ENCODE peak calls at places on chromosomes 7 and 10, in seven cellular contexts. One of them, this sample, is unnamed.

GRCh38 chr7:116524609-116525297 is at the start of gene CAV1:
- DNase-seq in cardiac muscle cell: peak; percentile 56
- DNase-seq in astrocyte of the spinal cord: peak; percentile 97
- DNase-seq in WTC11: peak; percentile 60
- DNase-seq in HFFc6: peak; percentile 98
- DNase-seq in fibroblast of mammary gland: peak; percentile 96
- DNase-seq in WERI-Rb-1: peak; percentile 12
- DNase-seq in this sample: peak; percentile 48

GRCh38 chr7:18352339-18353255 is 143.0 kb upstream of the HDAC9 start:
- DNase-seq in cardiac muscle cell: peak; percentile 66
- DNase-seq in astrocyte of the spinal cord: peak; percentile 82
- DNase-seq in WTC11: peak; percentile 39
- DNase-seq in HFFc6: peak; percentile 69
- DNase-seq in fibroblast of mammary gland: peak; percentile 78
- DNase-seq in WERI-Rb-1: peak; percentile 49
- DNase-seq in this sample: no peak

GRCh38 chr10:3424102-3424803 is 251.7 kb upstream of the PITRM1 start:
- DNase-seq in cardiac muscle cell: no peak
- DNase-seq in astrocyte of the spinal cord: peak; percentile 77
- DNase-seq in WTC11: no peak
- DNase-seq in HFFc6: no peak
- DNase-seq in fibroblast of mammary gland: peak; percentile 78
- DNase-seq in WERI-Rb-1: no peak
- DNase-seq in this sample: no peak

GRCh38 chr10:72085864-72086465 is 2.4 kb downstream of the SPOCK2 start:
- DNase-seq in cardiac muscle cell: no peak
- DNase-seq in astrocyte of the spinal cord: no peak
- DNase-seq in WTC11: no peak
- DNase-seq in HFFc6: no peak
- DNase-seq in fibroblast of mammary gland: no peak
- DNase-seq in WERI-Rb-1: no peak
- DNase-seq in this sample: no peak

GRCh38 chr7:151087247-151088018 is 1.2 kb downstream of the AGAP3 start:
- DNase-seq in cardiac muscle cell: peak; percentile 75
- DNase-seq in astrocyte of the spinal cord: peak; percentile 44
- DNase-seq in WTC11: no peak
- DNase-seq in HFFc6: peak; percentile 35
- DNase-seq in fibroblast of mammary gland: peak; percentile 53
- DNase-seq in WERI-Rb-1: peak; percentile 74
- DNase-seq in this sample: peak; percentile 50

GRCh38 chr10:3622845-3623621 is 162.0 kb downstream of the KLF6 start:
- DNase-seq in cardiac muscle cell: no peak
- DNase-seq in astrocyte of the spinal cord: no peak
- DNase-seq in WTC11: no peak
- DNase-seq in HFFc6: peak; percentile 42
- DNase-seq in fibroblast of mammary gland: no peak
- DNase-seq in WERI-Rb-1: no peak
- DNase-seq in this sample: no peak

GRCh38 chr7:26187380-26188290 is 12.9 kb downstream of the HNRNPA2B1 start:
- DNase-seq in cardiac muscle cell: no peak
- DNase-seq in astrocyte of the spinal cord: no peak
- DNase-seq in WTC11: no peak
- DNase-seq in HFFc6: no peak
- DNase-seq in fibroblast of mammary gland: no peak
- DNase-seq in WERI-Rb-1: no peak
- DNase-seq in this sample: no peak

GRCh38 chr7:130444230-130444629 is 3.4 kb upstream of the CEP41 start:
- DNase-seq in cardiac muscle cell: peak; percentile 13
- DNase-seq in astrocyte of the spinal cord: peak; percentile 39
- DNase-seq in WTC11: no peak
- DNase-seq in HFFc6: no peak
- DNase-seq in fibroblast of mammary gland: peak; percentile 69
- DNase-seq in WERI-Rb-1: no peak
- DNase-seq in this sample: no peak

GRCh38 chr7:101823596-101823995 is 6.2 kb downstream of the CUX1 start:
- DNase-seq in cardiac muscle cell: no peak
- DNase-seq in astrocyte of the spinal cord: no peak
- DNase-seq in WTC11: no peak
- DNase-seq in HFFc6: no peak
- DNase-seq in fibroblast of mammary gland: no peak
- DNase-seq in WERI-Rb-1: no peak
- DNase-seq in this sample: no peak

GRCh38 chr10:95183451-95184230 is 10.4 kb upstream of the ACSM6 start:
- DNase-seq in cardiac muscle cell: peak; percentile 88
- DNase-seq in astrocyte of the spinal cord: peak; percentile 82
- DNase-seq in WTC11: peak; percentile 94
- DNase-seq in HFFc6: peak; percentile 55
- DNase-seq in fibroblast of mammary gland: peak; percentile 73
- DNase-seq in WERI-Rb-1: peak; percentile 93
- DNase-seq in this sample: peak; percentile 87

GRCh38 chr10:35569836-35570235 is 35.3 kb upstream of the GJD4 start:
- DNase-seq in cardiac muscle cell: no peak
- DNase-seq in astrocyte of the spinal cord: no peak
- DNase-seq in WTC11: no peak
- DNase-seq in HFFc6: no peak
- DNase-seq in fibroblast of mammary gland: no peak
- DNase-seq in WERI-Rb-1: no peak
- DNase-seq in this sample: no peak

GRCh38 chr7:105934577-105935185 is 28.4 kb upstream of the CDHR3 start:
- DNase-seq in cardiac muscle cell: peak; percentile 72
- DNase-seq in astrocyte of the spinal cord: peak; percentile 40
- DNase-seq in WTC11: peak; percentile 37
- DNase-seq in HFFc6: peak; percentile 40
- DNase-seq in fibroblast of mammary gland: peak; percentile 80
- DNase-seq in WERI-Rb-1: peak; percentile 61
- DNase-seq in this sample: no peak

GRCh38 chr7:45256775-45257174 is 99.2 kb downstream of the RAMP3 start:
- DNase-seq in cardiac muscle cell: no peak
- DNase-seq in astrocyte of the spinal cord: no peak
- DNase-seq in WTC11: no peak
- DNase-seq in HFFc6: no peak
- DNase-seq in fibroblast of mammary gland: no peak
- DNase-seq in WERI-Rb-1: no peak
- DNase-seq in this sample: no peak

GRCh38 chr7:5143106-5143505 is 46.9 kb upstream of the WIPI2 start:
- DNase-seq in cardiac muscle cell: no peak
- DNase-seq in astrocyte of the spinal cord: no peak
- DNase-seq in WTC11: no peak
- DNase-seq in HFFc6: no peak
- DNase-seq in fibroblast of mammary gland: no peak
- DNase-seq in WERI-Rb-1: no peak
- DNase-seq in this sample: no peak

GRCh38 chr7:23468721-23469149 is 1.6 kb downstream of the IGF2BP3 start:
- DNase-seq in cardiac muscle cell: peak; percentile 40
- DNase-seq in astrocyte of the spinal cord: no peak
- DNase-seq in WTC11: no peak
- DNase-seq in HFFc6: no peak
- DNase-seq in fibroblast of mammary gland: no peak
- DNase-seq in WERI-Rb-1: no peak
- DNase-seq in this sample: no peak

GRCh38 chr10:3808689-3809199 is 23.7 kb upstream of the KLF6 start:
- DNase-seq in cardiac muscle cell: no peak
- DNase-seq in astrocyte of the spinal cord: no peak
- DNase-seq in WTC11: no peak
- DNase-seq in HFFc6: no peak
- DNase-seq in fibroblast of mammary gland: no peak
- DNase-seq in WERI-Rb-1: no peak
- DNase-seq in this sample: no peak

GRCh38 chr7:27917774-27918314 is 177.9 kb downstream of the TAX1BP1 start:
- DNase-seq in cardiac muscle cell: no peak
- DNase-seq in astrocyte of the spinal cord: peak; percentile 25
- DNase-seq in WTC11: no peak
- DNase-seq in HFFc6: peak; percentile 81
- DNase-seq in fibroblast of mammary gland: peak; percentile 20
- DNase-seq in WERI-Rb-1: no peak
- DNase-seq in this sample: no peak

GRCh38 chr7:105677803-105678583 is 96.7 kb upstream of the EFCAB10 start:
- DNase-seq in cardiac muscle cell: peak; percentile 48
- DNase-seq in astrocyte of the spinal cord: no peak
- DNase-seq in WTC11: no peak
- DNase-seq in HFFc6: no peak
- DNase-seq in fibroblast of mammary gland: no peak
- DNase-seq in WERI-Rb-1: no peak
- DNase-seq in this sample: no peak

GRCh38 chr7:5997210-5997808 is 11.5 kb downstream of the PMS2 start:
- DNase-seq in cardiac muscle cell: peak; percentile 48
- DNase-seq in astrocyte of the spinal cord: peak; percentile 74
- DNase-seq in WTC11: peak; percentile 18
- DNase-seq in HFFc6: peak; percentile 49
- DNase-seq in fibroblast of mammary gland: peak; percentile 76
- DNase-seq in WERI-Rb-1: peak; percentile 56
- DNase-seq in this sample: no peak

GRCh38 chr7:28203498-28204240 is 23.1 kb upstream of the JAZF1 start:
- DNase-seq in cardiac muscle cell: no peak
- DNase-seq in astrocyte of the spinal cord: no peak
- DNase-seq in WTC11: no peak
- DNase-seq in HFFc6: no peak
- DNase-seq in fibroblast of mammary gland: no peak
- DNase-seq in WERI-Rb-1: no peak
- DNase-seq in this sample: no peak

GRCh38 chr7:158581440-158582088 is 6.1 kb downstream of the PTPRN2 start:
- DNase-seq in cardiac muscle cell: no peak
- DNase-seq in astrocyte of the spinal cord: no peak
- DNase-seq in WTC11: no peak
- DNase-seq in HFFc6: no peak
- DNase-seq in fibroblast of mammary gland: no peak
- DNase-seq in WERI-Rb-1: no peak
- DNase-seq in this sample: no peak

GRCh38 chr10:79984851-79985250 is 35.9 kb upstream of the SFTPD start:
- DNase-seq in cardiac muscle cell: no peak
- DNase-seq in astrocyte of the spinal cord: no peak
- DNase-seq in WTC11: no peak
- DNase-seq in HFFc6: no peak
- DNase-seq in fibroblast of mammary gland: no peak
- DNase-seq in WERI-Rb-1: no peak
- DNase-seq in this sample: no peak

GRCh38 chr7:95820778-95821177 is 48.4 kb downstream of the DYNC1I1 start:
- DNase-seq in cardiac muscle cell: no peak
- DNase-seq in astrocyte of the spinal cord: no peak
- DNase-seq in WTC11: no peak
- DNase-seq in HFFc6: no peak
- DNase-seq in fibroblast of mammary gland: peak; percentile 3
- DNase-seq in WERI-Rb-1: no peak
- DNase-seq in this sample: no peak

GRCh38 chr10:88990528-88991160 is at the start of gene FAS:
- DNase-seq in cardiac muscle cell: peak; percentile 45
- DNase-seq in astrocyte of the spinal cord: peak; percentile 64
- DNase-seq in WTC11: peak; percentile 51
- DNase-seq in HFFc6: peak; percentile 72
- DNase-seq in fibroblast of mammary gland: peak; percentile 79
- DNase-seq in WERI-Rb-1: peak; percentile 39
- DNase-seq in this sample: peak; percentile 56

GRCh38 chr10:78290131-78290750 is 256.6 kb downstream of the RPS24 start:
- DNase-seq in cardiac muscle cell: no peak
- DNase-seq in astrocyte of the spinal cord: no peak
- DNase-seq in WTC11: no peak
- DNase-seq in HFFc6: no peak
- DNase-seq in fibroblast of mammary gland: no peak
- DNase-seq in WERI-Rb-1: peak; percentile 73
- DNase-seq in this sample: no peak

GRCh38 chr7:112789824-112790650 is at the start of gene TMEM168:
- DNase-seq in cardiac muscle cell: peak; percentile 71
- DNase-seq in astrocyte of the spinal cord: peak; percentile 86
- DNase-seq in WTC11: peak; percentile 78
- DNase-seq in HFFc6: peak; percentile 76
- DNase-seq in fibroblast of mammary gland: peak; percentile 85
- DNase-seq in WERI-Rb-1: peak; percentile 86
- DNase-seq in this sample: peak; percentile 81

GRCh38 chr7:74302745-74303221 is 13.6 kb downstream of the CLIP2 start:
- DNase-seq in cardiac muscle cell: no peak
- DNase-seq in astrocyte of the spinal cord: no peak
- DNase-seq in WTC11: no peak
- DNase-seq in HFFc6: no peak
- DNase-seq in fibroblast of mammary gland: no peak
- DNase-seq in WERI-Rb-1: no peak
- DNase-seq in this sample: no peak

GRCh38 chr10:110494532-110494931 is 3.2 kb upstream of the DUSP5 start:
- DNase-seq in cardiac muscle cell: no peak
- DNase-seq in astrocyte of the spinal cord: no peak
- DNase-seq in WTC11: no peak
- DNase-seq in HFFc6: no peak
- DNase-seq in fibroblast of mammary gland: peak; percentile 53
- DNase-seq in WERI-Rb-1: no peak
- DNase-seq in this sample: no peak

GRCh38 chr10:70893227-70894006 is 5.1 kb upstream of the PCBD1 start:
- DNase-seq in cardiac muscle cell: no peak
- DNase-seq in astrocyte of the spinal cord: no peak
- DNase-seq in WTC11: no peak
- DNase-seq in HFFc6: no peak
- DNase-seq in fibroblast of mammary gland: no peak
- DNase-seq in WERI-Rb-1: no peak
- DNase-seq in this sample: no peak

GRCh38 chr7:127362364-127363027 is 30.0 kb downstream of the ZNF800 start:
- DNase-seq in cardiac muscle cell: no peak
- DNase-seq in astrocyte of the spinal cord: no peak
- DNase-seq in WTC11: no peak
- DNase-seq in HFFc6: no peak
- DNase-seq in fibroblast of mammary gland: no peak
- DNase-seq in WERI-Rb-1: no peak
- DNase-seq in this sample: no peak

GRCh38 chr10:63003816-63004453 is 129.2 kb upstream of the NRBF2 start:
- DNase-seq in cardiac muscle cell: no peak
- DNase-seq in astrocyte of the spinal cord: no peak
- DNase-seq in WTC11: no peak
- DNase-seq in HFFc6: peak; percentile 18
- DNase-seq in fibroblast of mammary gland: peak; percentile 19
- DNase-seq in WERI-Rb-1: no peak
- DNase-seq in this sample: no peak
- TF ChIP-seq CTCF in cardiac muscle cell: peak; percentile 22
- TF ChIP-seq CTCF in astrocyte of the spinal cord: peak; percentile 16
- TF ChIP-seq CTCF in WTC11: peak; percentile 6
- TF ChIP-seq CTCF in HFFc6: peak; percentile 73
- TF ChIP-seq CTCF in fibroblast of mammary gland: peak; percentile 45
- TF ChIP-seq CTCF in WERI-Rb-1: no peak
- TF ChIP-seq CTCF in this sample: no peak

GRCh38 chr7:132307465-132307864 is 268.8 kb downstream of the PLXNA4 start:
- DNase-seq in cardiac muscle cell: no peak
- DNase-seq in astrocyte of the spinal cord: no peak
- DNase-seq in WTC11: peak; percentile 26
- DNase-seq in HFFc6: no peak
- DNase-seq in fibroblast of mammary gland: no peak
- DNase-seq in WERI-Rb-1: no peak
- DNase-seq in this sample: no peak
- TF ChIP-seq CTCF in cardiac muscle cell: no peak
- TF ChIP-seq CTCF in astrocyte of the spinal cord: peak; percentile 13
- TF ChIP-seq CTCF in WTC11: no peak
- TF ChIP-seq CTCF in HFFc6: no peak
- TF ChIP-seq CTCF in fibroblast of mammary gland: no peak
- TF ChIP-seq CTCF in WERI-Rb-1: no peak
- TF ChIP-seq CTCF in this sample: no peak

GRCh38 chr10:1552415-1552814 is 184.9 kb downstream of the ADARB2 start:
- DNase-seq in cardiac muscle cell: peak; percentile 79
- DNase-seq in astrocyte of the spinal cord: no peak
- DNase-seq in WTC11: no peak
- DNase-seq in HFFc6: no peak
- DNase-seq in fibroblast of mammary gland: no peak
- DNase-seq in WERI-Rb-1: no peak
- DNase-seq in this sample: no peak
- TF ChIP-seq CTCF in cardiac muscle cell: no peak
- TF ChIP-seq CTCF in astrocyte of the spinal cord: no peak
- TF ChIP-seq CTCF in WTC11: no peak
- TF ChIP-seq CTCF in HFFc6: no peak
- TF ChIP-seq CTCF in fibroblast of mammary gland: no peak
- TF ChIP-seq CTCF in WERI-Rb-1: no peak
- TF ChIP-seq CTCF in this sample: no peak

GRCh38 chr10:47361293-47361692 is 13.1 kb downstream of the RBP3 start:
- DNase-seq in cardiac muscle cell: peak; percentile 66
- DNase-seq in astrocyte of the spinal cord: peak; percentile 24
- DNase-seq in WTC11: peak; percentile 89
- DNase-seq in HFFc6: peak; percentile 14
- DNase-seq in fibroblast of mammary gland: peak; percentile 35
- DNase-seq in WERI-Rb-1: peak; percentile 76
- DNase-seq in this sample: no peak
- TF ChIP-seq CTCF in cardiac muscle cell: peak; percentile 94
- TF ChIP-seq CTCF in astrocyte of the spinal cord: peak; percentile 92
- TF ChIP-seq CTCF in WTC11: peak; percentile 84
- TF ChIP-seq CTCF in HFFc6: peak; percentile 94
- TF ChIP-seq CTCF in fibroblast of mammary gland: peak; percentile 84
- TF ChIP-seq CTCF in WERI-Rb-1: peak; percentile 89
- TF ChIP-seq CTCF in this sample: no peak